ENCODE peak calls at places on chromosomes 11 and 22, in ten cellular contexts. One of them, this sample, is unnamed.

GRCh38 chr11:111652184-111652583 is 49.9 kb downstream of the SIK2 start:
- DNase-seq in H1: no peak
- DNase-seq in ovary: no peak
- DNase-seq in neuronal stem cell: no peak
- DNase-seq in AG04450: no peak
- DNase-seq in right atrium auricular region: no peak
- DNase-seq in body of pancreas: no peak
- DNase-seq in OCI-LY7: no peak
- DNase-seq in kidney: no peak
- DNase-seq in tibial nerve: no peak
- DNase-seq in this sample: no peak

GRCh38 chr11:117875397-117876048 is 935 bp downstream of the FXYD6 start:
- DNase-seq in right atrium auricular region: no peak
- DNase-seq in ovary: no peak
- DNase-seq in AG04450: no peak
- DNase-seq in tibial nerve: no peak
- DNase-seq in body of pancreas: no peak
- DNase-seq in kidney: peak; percentile 74
- DNase-seq in H1: no peak
- DNase-seq in neuronal stem cell: no peak
- DNase-seq in OCI-LY7: no peak
- DNase-seq in this sample: no peak

GRCh38 chr11:86446163-86446923 is 71.7 kb downstream of the CCDC81 start:
- DNase-seq in AG04450: no peak
- DNase-seq in body of pancreas: no peak
- DNase-seq in right atrium auricular region: no peak
- DNase-seq in OCI-LY7: no peak
- DNase-seq in kidney: no peak
- DNase-seq in neuronal stem cell: no peak
- DNase-seq in tibial nerve: no peak
- DNase-seq in ovary: no peak
- DNase-seq in H1: no peak
- DNase-seq in this sample: no peak

GRCh38 chr22:45290410-45290936 is 5.7 kb downstream of the UPK3A start:
- DNase-seq in ovary: no peak
- DNase-seq in kidney: no peak
- DNase-seq in right atrium auricular region: no peak
- DNase-seq in OCI-LY7: no peak
- DNase-seq in neuronal stem cell: no peak
- DNase-seq in H1: no peak
- DNase-seq in tibial nerve: no peak
- DNase-seq in body of pancreas: no peak
- DNase-seq in AG04450: peak; percentile 39
- DNase-seq in this sample: no peak

GRCh38 chr22:23862103-23862502 is 4.4 kb downstream of the SLC2A11 start:
- DNase-seq in neuronal stem cell: no peak
- DNase-seq in H1: no peak
- DNase-seq in AG04450: no peak
- DNase-seq in body of pancreas: peak; percentile 38
- DNase-seq in ovary: no peak
- DNase-seq in kidney: peak; percentile 70
- DNase-seq in tibial nerve: no peak
- DNase-seq in right atrium auricular region: no peak
- DNase-seq in OCI-LY7: peak; percentile 80
- DNase-seq in this sample: no peak

GRCh38 chr11:120357620-120358019 is 21.4 kb downstream of the ARHGEF12 start:
- DNase-seq in right atrium auricular region: no peak
- DNase-seq in body of pancreas: no peak
- DNase-seq in tibial nerve: no peak
- DNase-seq in OCI-LY7: no peak
- DNase-seq in neuronal stem cell: no peak
- DNase-seq in AG04450: no peak
- DNase-seq in kidney: no peak
- DNase-seq in ovary: no peak
- DNase-seq in H1: no peak
- DNase-seq in this sample: no peak

GRCh38 chr22:42320463-42321416 is 50.3 kb upstream of the TCF20 start:
- DNase-seq in ovary: no peak
- DNase-seq in right atrium auricular region: no peak
- DNase-seq in tibial nerve: no peak
- DNase-seq in neuronal stem cell: no peak
- DNase-seq in kidney: no peak
- DNase-seq in body of pancreas: no peak
- DNase-seq in AG04450: no peak
- DNase-seq in OCI-LY7: no peak
- DNase-seq in H1: no peak
- DNase-seq in this sample: no peak

GRCh38 chr22:46090631-46091201 is 59.6 kb upstream of the PPARA start:
- DNase-seq in H1: no peak
- DNase-seq in OCI-LY7: no peak
- DNase-seq in tibial nerve: peak; percentile 12
- DNase-seq in ovary: no peak
- DNase-seq in body of pancreas: peak; percentile 47
- DNase-seq in right atrium auricular region: no peak
- DNase-seq in neuronal stem cell: no peak
- DNase-seq in kidney: peak; percentile 65
- DNase-seq in AG04450: no peak
- DNase-seq in this sample: no peak

GRCh38 chr11:27812341-27812740 is 112.1 kb upstream of the BDNF start:
- DNase-seq in neuronal stem cell: no peak
- DNase-seq in right atrium auricular region: no peak
- DNase-seq in ovary: no peak
- DNase-seq in H1: no peak
- DNase-seq in AG04450: no peak
- DNase-seq in tibial nerve: no peak
- DNase-seq in body of pancreas: no peak
- DNase-seq in OCI-LY7: no peak
- DNase-seq in kidney: no peak
- DNase-seq in this sample: no peak

GRCh38 chr11:93089474-93090102 is 108.2 kb downstream of the SLC36A4 start:
- DNase-seq in ovary: no peak
- DNase-seq in body of pancreas: peak; percentile 11
- DNase-seq in tibial nerve: no peak
- DNase-seq in H1: no peak
- DNase-seq in right atrium auricular region: no peak
- DNase-seq in neuronal stem cell: no peak
- DNase-seq in AG04450: peak; percentile 11
- DNase-seq in OCI-LY7: peak; percentile 15
- DNase-seq in kidney: no peak
- DNase-seq in this sample: peak; percentile 26

GRCh38 chr11:68983816-68984215 is 3.0 kb upstream of the MRGPRD start:
- DNase-seq in OCI-LY7: no peak
- DNase-seq in neuronal stem cell: no peak
- DNase-seq in ovary: no peak
- DNase-seq in H1: no peak
- DNase-seq in right atrium auricular region: no peak
- DNase-seq in kidney: peak; percentile 3
- DNase-seq in AG04450: no peak
- DNase-seq in tibial nerve: no peak
- DNase-seq in body of pancreas: no peak
- DNase-seq in this sample: no peak

GRCh38 chr11:6251120-6251733 is 8.4 kb upstream of the CCKBR start:
- DNase-seq in neuronal stem cell: peak; percentile 68
- DNase-seq in kidney: peak; percentile 80
- DNase-seq in H1: peak; percentile 64
- DNase-seq in ovary: peak; percentile 79
- DNase-seq in tibial nerve: peak; percentile 47
- DNase-seq in body of pancreas: peak; percentile 87
- DNase-seq in OCI-LY7: peak; percentile 47
- DNase-seq in right atrium auricular region: peak; percentile 67
- DNase-seq in AG04450: peak; percentile 32
- DNase-seq in this sample: peak; percentile 38

DNA sequence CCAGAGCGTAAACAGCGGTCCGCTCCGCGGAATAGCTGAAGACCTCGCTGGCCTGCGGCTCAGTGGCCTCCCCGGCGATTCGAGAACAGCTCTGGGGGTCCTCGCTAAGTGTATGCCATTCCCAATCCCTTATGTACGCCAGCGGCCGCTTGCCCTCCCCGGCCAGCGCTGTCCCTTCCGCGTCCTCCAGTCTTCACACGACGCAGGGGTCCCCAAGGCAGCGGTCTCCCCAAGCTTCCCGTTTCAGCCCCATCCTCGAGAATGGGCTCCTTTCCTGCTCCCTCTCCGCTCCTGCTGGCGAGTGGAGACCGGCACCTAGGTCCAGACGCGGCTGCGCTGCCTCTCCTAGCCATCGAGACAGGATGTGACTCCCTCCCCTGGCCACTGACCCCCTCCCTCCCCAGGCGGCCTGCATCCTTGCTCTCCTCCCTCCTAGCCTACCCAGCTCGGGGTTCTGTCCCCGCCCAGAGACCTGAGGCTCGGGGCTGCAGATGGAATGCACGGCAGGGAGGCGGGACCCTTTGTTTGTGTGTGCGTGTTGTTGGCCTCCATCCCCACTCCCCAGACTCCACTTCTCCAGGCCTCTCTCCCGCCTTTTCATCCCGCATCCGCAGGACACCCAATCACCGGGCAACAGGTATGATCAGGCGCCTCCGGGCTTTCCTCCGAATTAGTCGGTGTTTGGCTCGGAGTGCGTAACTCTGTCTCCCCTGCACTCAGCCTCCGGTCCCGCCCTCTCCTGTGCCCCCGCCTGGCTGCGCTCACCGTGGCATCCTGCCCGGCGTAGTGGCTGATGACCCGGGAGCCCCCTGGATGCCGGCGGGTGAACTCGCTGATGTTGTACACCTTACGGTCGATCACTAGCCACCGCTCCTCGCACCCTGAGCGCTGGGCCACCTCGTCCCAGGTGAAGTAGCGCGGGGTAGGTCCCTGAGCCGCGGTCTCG is 740 bp downstream of the FADS1 start:
- DNase-seq in kidney: peak; percentile 91
- DNase-seq in right atrium auricular region: peak; percentile 75
- DNase-seq in H1: no peak
- DNase-seq in OCI-LY7: no peak
- DNase-seq in AG04450: no peak
- DNase-seq in tibial nerve: peak; percentile 44
- DNase-seq in ovary: peak; percentile 75
- DNase-seq in body of pancreas: peak; percentile 61
- DNase-seq in neuronal stem cell: peak; percentile 75
- DNase-seq in this sample: peak; percentile 66
- H3K27ac ChIP-seq in kidney: peak overlapping the region; percentile 93
- H3K27ac ChIP-seq in right atrium auricular region: peak overlapping the region; percentile 96
- H3K27ac ChIP-seq in H1: peak overlapping the region; percentile 85
- H3K27ac ChIP-seq in OCI-LY7: no peak overlapping the region
- H3K27ac ChIP-seq in AG04450: peak overlapping the region; percentile 86
- H3K27ac ChIP-seq in tibial nerve: peak overlapping the region; percentile 99
- H3K27ac ChIP-seq in ovary: peak overlapping the region; percentile 95
- H3K27ac ChIP-seq in body of pancreas: peak overlapping the region; percentile 53
- H3K27ac ChIP-seq in neuronal stem cell: peak overlapping the region; percentile 85
- H3K27ac ChIP-seq in this sample: peak overlapping the region; percentile 97

GRCh38 chr11:35144103-35144741 is 5.3 kb downstream of the CD44 start:
- DNase-seq in right atrium auricular region: no peak
- DNase-seq in kidney: no peak
- DNase-seq in tibial nerve: no peak
- DNase-seq in ovary: no peak
- DNase-seq in OCI-LY7: peak; percentile 81
- DNase-seq in neuronal stem cell: no peak
- DNase-seq in H1: no peak
- DNase-seq in body of pancreas: no peak
- DNase-seq in AG04450: peak; percentile 56
- DNase-seq in this sample: no peak

GRCh38 chr11:35144811-35145210 is 5.8 kb downstream of the CD44 start:
- DNase-seq in H1: no peak
- DNase-seq in OCI-LY7: no peak
- DNase-seq in neuronal stem cell: no peak
- DNase-seq in AG04450: no peak
- DNase-seq in right atrium auricular region: no peak
- DNase-seq in kidney: no peak
- DNase-seq in body of pancreas: no peak
- DNase-seq in ovary: no peak
- DNase-seq in tibial nerve: no peak
- DNase-seq in this sample: no peak

GRCh38 chr11:35146074-35146521 is 7.1 kb downstream of the CD44 start:
- DNase-seq in right atrium auricular region: no peak
- DNase-seq in OCI-LY7: no peak
- DNase-seq in AG04450: no peak
- DNase-seq in neuronal stem cell: no peak
- DNase-seq in kidney: no peak
- DNase-seq in tibial nerve: no peak
- DNase-seq in body of pancreas: no peak
- DNase-seq in H1: no peak
- DNase-seq in ovary: no peak
- DNase-seq in this sample: no peak

GRCh38 chr11:35146711-35147110 is 7.7 kb downstream of the CD44 start:
- DNase-seq in kidney: no peak
- DNase-seq in body of pancreas: no peak
- DNase-seq in OCI-LY7: no peak
- DNase-seq in ovary: no peak
- DNase-seq in right atrium auricular region: no peak
- DNase-seq in AG04450: no peak
- DNase-seq in tibial nerve: no peak
- DNase-seq in H1: no peak
- DNase-seq in neuronal stem cell: no peak
- DNase-seq in this sample: no peak

DNA sequence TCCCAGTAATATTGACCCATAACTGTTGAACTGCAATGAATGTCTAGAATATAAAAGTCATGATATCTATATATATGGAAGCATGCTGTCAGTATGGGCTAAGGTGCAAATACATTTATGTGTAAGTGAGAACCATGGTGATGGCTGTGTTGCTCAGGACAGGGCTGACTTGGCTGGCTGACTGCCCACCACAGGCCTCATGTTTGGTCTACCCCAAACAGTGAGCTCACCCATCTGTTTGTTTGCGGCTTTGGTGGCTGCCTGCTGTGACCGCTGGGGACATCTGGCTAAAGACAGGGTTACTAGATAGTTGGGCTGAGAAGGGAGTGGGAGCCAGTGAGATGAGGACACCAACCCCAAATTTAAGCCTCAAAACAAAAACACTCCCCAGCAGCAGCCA is 6.3 kb downstream of the CD44 start:
- DNase-seq in right atrium auricular region: no peak
- DNase-seq in OCI-LY7: no peak
- DNase-seq in H1: no peak
- DNase-seq in AG04450: no peak
- DNase-seq in neuronal stem cell: no peak
- DNase-seq in tibial nerve: no peak
- DNase-seq in kidney: no peak
- DNase-seq in body of pancreas: peak; percentile 46
- DNase-seq in ovary: no peak
- DNase-seq in this sample: no peak
- H3K27ac ChIP-seq in right atrium auricular region: no peak overlapping the region
- H3K27ac ChIP-seq in OCI-LY7: no peak overlapping the region
- H3K27ac ChIP-seq in H1: no peak overlapping the region
- H3K27ac ChIP-seq in AG04450: peak overlapping the region; percentile 2
- H3K27ac ChIP-seq in neuronal stem cell: no peak overlapping the region
- H3K27ac ChIP-seq in tibial nerve: no peak overlapping the region
- H3K27ac ChIP-seq in kidney: no peak overlapping the region
- H3K27ac ChIP-seq in body of pancreas: no peak overlapping the region
- H3K27ac ChIP-seq in ovary: no peak overlapping the region
- H3K27ac ChIP-seq in this sample: no peak overlapping the region

GRCh38 chr11:41308286-41308685 is 151.2 kb downstream of the LRRC4C start:
- DNase-seq in neuronal stem cell: no peak
- DNase-seq in OCI-LY7: no peak
- DNase-seq in kidney: no peak
- DNase-seq in body of pancreas: no peak
- DNase-seq in ovary: no peak
- DNase-seq in H1: no peak
- DNase-seq in AG04450: no peak
- DNase-seq in right atrium auricular region: no peak
- DNase-seq in tibial nerve: no peak
- DNase-seq in this sample: no peak
- H3K27ac ChIP-seq in neuronal stem cell: peak overlapping the region; percentile 94
- H3K27ac ChIP-seq in OCI-LY7: peak overlapping the region; percentile 74
- H3K27ac ChIP-seq in kidney: no peak overlapping the region
- H3K27ac ChIP-seq in body of pancreas: no peak overlapping the region
- H3K27ac ChIP-seq in ovary: no peak overlapping the region
- H3K27ac ChIP-seq in H1: no peak overlapping the region
- H3K27ac ChIP-seq in AG04450: no peak overlapping the region
- H3K27ac ChIP-seq in right atrium auricular region: no peak overlapping the region
- H3K27ac ChIP-seq in tibial nerve: no peak overlapping the region
- H3K27ac ChIP-seq in this sample: no peak overlapping the region

GRCh38 chr11:94676769-94677168 is 91.4 kb upstream of the AMOTL1 start:
- DNase-seq in H1: no peak
- DNase-seq in AG04450: no peak
- DNase-seq in tibial nerve: no peak
- DNase-seq in kidney: no peak
- DNase-seq in body of pancreas: no peak
- DNase-seq in neuronal stem cell: no peak
- DNase-seq in ovary: no peak
- DNase-seq in right atrium auricular region: no peak
- DNase-seq in OCI-LY7: no peak
- DNase-seq in this sample: no peak
- H3K27ac ChIP-seq in H1: no peak overlapping the region
- H3K27ac ChIP-seq in AG04450: no peak overlapping the region
- H3K27ac ChIP-seq in tibial nerve: no peak overlapping the region
- H3K27ac ChIP-seq in kidney: no peak overlapping the region
- H3K27ac ChIP-seq in body of pancreas: no peak overlapping the region
- H3K27ac ChIP-seq in neuronal stem cell: no peak overlapping the region
- H3K27ac ChIP-seq in ovary: no peak overlapping the region
- H3K27ac ChIP-seq in right atrium auricular region: no peak overlapping the region
- H3K27ac ChIP-seq in OCI-LY7: no peak overlapping the region
- H3K27ac ChIP-seq in this sample: no peak overlapping the region